ENCODE peak calls at places on chromosomes 3 and 15, in eight cellular contexts. S is mucosa of descending colon, T is GM12878, I is HCT116, Y is fibroblast of pulmonary artery, U is AG09309, O is left lung, D is foreskin fibroblast. R is an unnamed sample.

GRCh38 chr15:82950746-82951370 is 1.7 kb downstream of the HOMER2 start:
- DNase-seq in U (no peak), D (no peak), T (no peak), Y (no peak), I (no peak), S (no peak), O (no peak), R (peak)

GRCh38 chr15:89003865-89004725 is 84.2 kb upstream of the ABHD2 start:
- DNase-seq in I (no peak), D (peak), O (no peak), U (no peak), Y (peak), S (no peak), T (no peak), R (no peak)

GRCh38 chr3:50630916-50631315 is 14.0 kb downstream of the MAPKAPK3 start:
- DNase-seq in T (no peak), U (no peak), I (no peak), Y (no peak), D (no peak), O (no peak), S (no peak), R (no peak)

GRCh38 chr15:39397883-39398282 is 183.0 kb upstream of the THBS1 start:
- DNase-seq in O (no peak), I (no peak), Y (no peak), U (no peak), S (no peak), D (no peak), T (no peak), R (no peak)

GRCh38 chr3:73461582-73461981 is 163.2 kb downstream of the PDZRN3 start:
- DNase-seq in O (no peak), D (peak), T (no peak), S (no peak), U (no peak), I (no peak), Y (peak), R (peak)

GRCh38 chr3:186945255-186945823 is 15.0 kb downstream of the ST6GAL1 start:
- DNase-seq in Y (no peak), I (no peak), U (no peak), T (no peak), O (no peak), D (no peak), S (no peak), R (no peak)

GRCh38 chr3:48982686-48983085 is 7.4 kb upstream of the P4HTM start:
- DNase-seq in I (no peak), T (no peak), D (no peak), U (no peak), S (no peak), O (no peak), Y (no peak), R (no peak)

GRCh38 chr3:112582242-112582874 is 20.5 kb downstream of the SLC35A5 start:
- DNase-seq in Y (peak), T (no peak), S (no peak), I (peak), U (peak), D (peak), O (no peak), R (no peak)

GRCh38 chr3:35549690-35550089 is 89.6 kb upstream of the ARPP21 start:
- DNase-seq in O (no peak), U (no peak), T (no peak), Y (peak), D (peak), S (no peak), I (no peak), R (no peak)

GRCh38 chr3:123301331-123302184 is 99.8 kb downstream of the SEC22A start:
- DNase-seq in D (peak), O (no peak), Y (no peak), S (no peak), I (no peak), U (no peak), T (no peak), R (peak)

DNA sequence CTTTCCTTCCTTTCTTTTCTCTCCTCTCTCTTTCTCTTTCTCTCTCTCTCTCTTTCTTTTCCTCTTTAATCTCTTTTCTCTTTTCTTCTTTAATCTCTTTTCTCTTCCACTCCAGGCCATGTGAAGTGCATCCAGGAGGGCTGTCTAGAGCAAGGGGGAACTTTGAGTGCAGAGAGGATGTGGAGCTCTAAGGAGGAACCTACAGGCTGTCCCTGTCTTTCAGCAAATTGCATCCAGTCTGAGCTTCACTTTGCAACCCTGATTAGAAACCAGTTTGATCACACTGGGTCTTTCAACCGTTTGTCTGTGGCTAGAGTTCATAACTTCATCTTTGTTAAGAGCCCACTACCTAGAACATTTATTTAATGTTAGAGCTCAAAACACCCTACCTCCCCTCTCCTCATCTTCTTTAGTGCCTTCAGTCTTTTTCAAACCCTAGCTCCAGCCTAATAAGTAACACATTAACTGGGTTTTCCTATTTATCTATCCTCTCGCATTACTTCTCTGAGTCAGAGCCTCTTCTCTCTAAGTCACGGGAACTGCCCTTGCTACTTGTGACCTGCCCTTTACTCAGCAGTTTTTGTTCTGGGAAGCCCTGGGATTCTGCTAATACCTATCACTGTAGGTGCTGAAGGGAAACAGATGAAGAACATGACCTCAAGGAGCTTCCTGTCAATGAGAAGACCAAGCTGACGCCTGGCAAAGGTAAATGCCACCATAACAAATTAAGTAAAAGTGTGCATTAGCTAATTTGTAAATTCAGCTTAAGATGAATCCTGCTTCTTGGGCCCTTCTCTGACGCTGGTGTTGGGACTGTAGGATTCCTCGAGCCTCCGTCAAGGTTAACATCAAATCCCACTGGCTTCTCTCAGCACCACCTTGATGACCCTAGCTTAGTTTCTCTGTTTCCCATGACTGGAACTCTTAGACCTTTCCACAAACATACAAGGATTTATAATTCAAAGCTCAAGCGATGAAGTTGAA is at the start of gene GCNT3:
- DNase-seq in S (peak), Y (peak), I (peak), D (peak), T (no peak), U (no peak), O (no peak), R (peak)
- H3K4me3 ChIP-seq in S (peak), Y (no peak), I (no peak), D (no peak), T (no peak), U (no peak), O (peak), R (no peak)

GRCh38 chr3:190983875-190984274 is 121.4 kb upstream of the GMNC start:
- DNase-seq in O (no peak), S (no peak), T (no peak), I (no peak), Y (no peak), D (no peak), U (no peak), R (no peak)
- H3K4me3 ChIP-seq in O (no peak), S (no peak), T (no peak), I (no peak), Y (no peak), D (no peak), U (no peak), R (no peak)

DNA sequence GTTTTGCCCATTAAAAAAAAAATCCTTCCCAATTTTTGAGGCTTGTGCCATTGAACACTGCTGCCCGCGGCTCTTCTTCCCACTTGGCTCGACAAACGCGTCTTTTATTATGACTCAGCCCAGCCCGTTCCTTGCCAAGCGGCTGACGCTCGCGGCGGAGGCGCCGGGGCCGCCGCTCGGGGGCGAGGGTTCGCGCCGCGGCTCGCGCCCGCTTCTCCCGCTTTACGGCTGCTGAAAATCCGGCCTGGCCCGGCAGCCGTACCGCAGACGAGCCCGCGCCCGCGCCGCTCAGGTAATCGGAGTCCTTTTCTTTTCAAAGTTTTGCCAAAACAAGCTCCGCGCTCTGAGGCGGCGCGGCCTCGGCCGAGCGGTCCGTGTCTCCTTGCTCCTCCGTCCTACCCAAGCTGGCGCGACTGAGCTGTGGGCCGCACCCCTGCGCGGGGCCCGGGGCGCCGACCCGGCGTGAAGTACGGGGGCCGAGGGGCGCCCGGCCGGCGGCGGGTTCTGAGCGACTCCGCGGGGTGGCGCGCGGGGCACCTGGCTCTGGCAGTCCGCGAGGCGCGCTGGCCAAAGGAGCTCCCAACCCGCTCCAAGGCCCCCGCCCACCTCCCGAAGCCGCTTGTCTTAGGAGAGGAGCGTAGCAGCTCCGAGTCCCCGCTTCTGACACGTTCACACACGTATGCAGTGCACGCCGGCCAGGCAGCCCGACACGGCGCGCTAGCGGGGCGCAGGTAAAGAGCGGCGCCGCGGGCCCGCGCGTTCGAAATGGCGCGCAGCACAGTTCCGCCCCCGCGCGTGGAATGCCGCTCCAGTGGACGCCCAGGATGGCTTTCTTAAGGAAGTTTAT is 418.2 kb upstream of the NAALADL2 start:
- DNase-seq in U (peak), O (peak), I (peak), S (peak), T (no peak), Y (peak), D (peak), R (peak)
- H3K4me3 ChIP-seq in U (peak), O (peak), I (peak), S (peak), T (peak), Y (peak), D (peak), R (peak)

GRCh38 chr3:136818191-136818850 is 605 bp upstream of the SLC35G2 start:
- DNase-seq in S (no peak), D (peak), U (peak), I (peak), O (peak), Y (peak), T (no peak), R (peak)

GRCh38 chr3:136817448-136817847 is 1.5 kb upstream of the SLC35G2 start:
- DNase-seq in O (no peak), I (no peak), S (no peak), Y (no peak), D (peak), T (no peak), U (no peak), R (no peak)

GRCh38 chr3:136818851-136819783 is at the start of gene SLC35G2:
- DNase-seq in O (peak), S (peak), D (peak), U (no peak), I (no peak), Y (peak), T (no peak), R (peak)

GRCh38 chr3:136819784-136820640 is 1.1 kb downstream of the SLC35G2 start:
- DNase-seq in S (peak), I (no peak), O (peak), D (peak), U (no peak), T (no peak), Y (peak), R (peak)
- H3K4me3 ChIP-seq in S (no peak), I (peak), O (peak), D (peak), U (peak), T (peak), Y (peak), R (peak)

GRCh38 chr3:13018039-13018431 is 55.2 kb downstream of the IQSEC1 start:
- DNase-seq in U (no peak), D (peak), I (no peak), T (no peak), S (no peak), O (peak), Y (no peak), R (peak)
- H3K4me3 ChIP-seq in U (no peak), D (peak), I (no peak), T (peak), S (no peak), O (no peak), Y (no peak), R (peak)